ENCODE peak calls at places on chromosomes 4 and X, in seven cellular contexts. One of them, this sample, is unnamed.

GRCh38 chr4:910366-911091 is 21.6 kb downstream of the GAK start:
- DNase-seq in neural crest cell: no peak
- DNase-seq in memory B cell: no peak
- DNase-seq in activated T-helper 1 cell treated with Interleukin-2 at 50 U/mL for 16 hours: no peak
- DNase-seq in effector memory CD8-positive, alpha-beta T cell: no peak
- DNase-seq in MCF 10A: no peak
- DNase-seq in NCI-H1092: no peak
- DNase-seq in this sample: no peak

GRCh38 chr4:110815950-110816349 is 193.1 kb upstream of the PITX2 start:
- DNase-seq in neural crest cell: no peak
- DNase-seq in memory B cell: no peak
- DNase-seq in activated T-helper 1 cell treated with Interleukin-2 at 50 U/mL for 16 hours: no peak
- DNase-seq in MCF 10A: no peak
- DNase-seq in NCI-H1092: no peak
- DNase-seq in effector memory CD8-positive, alpha-beta T cell: no peak
- DNase-seq in this sample: no peak

GRCh38 chr4:76055005-76055404 is 19.1 kb upstream of the CXCL11 start:
- DNase-seq in neural crest cell: no peak
- DNase-seq in MCF 10A: no peak
- DNase-seq in effector memory CD8-positive, alpha-beta T cell: no peak
- DNase-seq in memory B cell: peak
- DNase-seq in NCI-H1092: no peak
- DNase-seq in activated T-helper 1 cell treated with Interleukin-2 at 50 U/mL for 16 hours: no peak
- DNase-seq in this sample: no peak

GRCh38 chr4:76882630-76883029 is 15.3 kb downstream of the SOWAHB start:
- DNase-seq in memory B cell: no peak
- DNase-seq in effector memory CD8-positive, alpha-beta T cell: no peak
- DNase-seq in MCF 10A: no peak
- DNase-seq in NCI-H1092: no peak
- DNase-seq in neural crest cell: no peak
- DNase-seq in activated T-helper 1 cell treated with Interleukin-2 at 50 U/mL for 16 hours: no peak
- DNase-seq in this sample: no peak

GRCh38 chr4:185541251-185541671 is 6.0 kb upstream of the PDLIM3 start:
- DNase-seq in neural crest cell: no peak
- DNase-seq in activated T-helper 1 cell treated with Interleukin-2 at 50 U/mL for 16 hours: no peak
- DNase-seq in effector memory CD8-positive, alpha-beta T cell: no peak
- DNase-seq in memory B cell: no peak
- DNase-seq in NCI-H1092: no peak
- DNase-seq in MCF 10A: no peak
- DNase-seq in this sample: no peak

GRCh38 chr4:15868065-15868464 is 70.5 kb downstream of the FGFBP1 start:
- DNase-seq in effector memory CD8-positive, alpha-beta T cell: no peak
- DNase-seq in NCI-H1092: no peak
- DNase-seq in neural crest cell: no peak
- DNase-seq in memory B cell: no peak
- DNase-seq in activated T-helper 1 cell treated with Interleukin-2 at 50 U/mL for 16 hours: no peak
- DNase-seq in MCF 10A: peak
- DNase-seq in this sample: no peak

GRCh38 chr4:74268643-74269042 is 39.6 kb upstream of the EPGN start:
- DNase-seq in effector memory CD8-positive, alpha-beta T cell: no peak
- DNase-seq in neural crest cell: no peak
- DNase-seq in NCI-H1092: no peak
- DNase-seq in MCF 10A: no peak
- DNase-seq in activated T-helper 1 cell treated with Interleukin-2 at 50 U/mL for 16 hours: no peak
- DNase-seq in memory B cell: no peak
- DNase-seq in this sample: no peak

GRCh38 chrX:119682019-119682989 is 10.7 kb downstream of the SEPTIN6 start:
- DNase-seq in activated T-helper 1 cell treated with Interleukin-2 at 50 U/mL for 16 hours: no peak
- DNase-seq in effector memory CD8-positive, alpha-beta T cell: no peak
- DNase-seq in MCF 10A: no peak
- DNase-seq in memory B cell: no peak
- DNase-seq in neural crest cell: no peak
- DNase-seq in NCI-H1092: no peak
- DNase-seq in this sample: no peak

GRCh38 chr4:142743071-142743825 is 102.9 kb downstream of the INPP4B start:
- DNase-seq in NCI-H1092: no peak
- DNase-seq in activated T-helper 1 cell treated with Interleukin-2 at 50 U/mL for 16 hours: no peak
- DNase-seq in effector memory CD8-positive, alpha-beta T cell: no peak
- DNase-seq in memory B cell: no peak
- DNase-seq in MCF 10A: peak
- DNase-seq in neural crest cell: no peak
- DNase-seq in this sample: no peak

GRCh38 chr4:54498661-54499111 is 159.1 kb upstream of the KIT start:
- DNase-seq in memory B cell: no peak
- DNase-seq in effector memory CD8-positive, alpha-beta T cell: no peak
- DNase-seq in activated T-helper 1 cell treated with Interleukin-2 at 50 U/mL for 16 hours: no peak
- DNase-seq in NCI-H1092: no peak
- DNase-seq in MCF 10A: peak
- DNase-seq in neural crest cell: no peak
- DNase-seq in this sample: peak

GRCh38 chr4:170089274-170089742 is 448 bp downstream of the AADAT start:
- DNase-seq in activated T-helper 1 cell treated with Interleukin-2 at 50 U/mL for 16 hours: no peak
- DNase-seq in neural crest cell: peak
- DNase-seq in memory B cell: no peak
- DNase-seq in effector memory CD8-positive, alpha-beta T cell: no peak
- DNase-seq in MCF 10A: peak
- DNase-seq in NCI-H1092: peak
- DNase-seq in this sample: peak

GRCh38 chr4:13159041-13159620 is 325.0 kb downstream of the RAB28 start:
- DNase-seq in neural crest cell: no peak
- DNase-seq in NCI-H1092: no peak
- DNase-seq in activated T-helper 1 cell treated with Interleukin-2 at 50 U/mL for 16 hours: no peak
- DNase-seq in MCF 10A: no peak
- DNase-seq in effector memory CD8-positive, alpha-beta T cell: no peak
- DNase-seq in memory B cell: no peak
- DNase-seq in this sample: peak

GRCh38 chrX:106897259-106897658 is 5.9 kb downstream of the RIPPLY1 start:
- DNase-seq in activated T-helper 1 cell treated with Interleukin-2 at 50 U/mL for 16 hours: no peak
- DNase-seq in MCF 10A: no peak
- DNase-seq in memory B cell: no peak
- DNase-seq in NCI-H1092: no peak
- DNase-seq in effector memory CD8-positive, alpha-beta T cell: no peak
- DNase-seq in neural crest cell: no peak
- DNase-seq in this sample: no peak

GRCh38 chr4:100299019-100299418 is 108.8 kb upstream of the DDIT4L start:
- DNase-seq in neural crest cell: no peak
- DNase-seq in MCF 10A: peak
- DNase-seq in memory B cell: no peak
- DNase-seq in NCI-H1092: no peak
- DNase-seq in effector memory CD8-positive, alpha-beta T cell: no peak
- DNase-seq in activated T-helper 1 cell treated with Interleukin-2 at 50 U/mL for 16 hours: no peak
- DNase-seq in this sample: no peak

GRCh38 chr4:113223001-113223400 is 173.5 kb downstream of the ANK2 start:
- DNase-seq in memory B cell: no peak
- DNase-seq in neural crest cell: no peak
- DNase-seq in activated T-helper 1 cell treated with Interleukin-2 at 50 U/mL for 16 hours: no peak
- DNase-seq in NCI-H1092: no peak
- DNase-seq in MCF 10A: no peak
- DNase-seq in effector memory CD8-positive, alpha-beta T cell: no peak
- DNase-seq in this sample: no peak

GRCh38 chr4:87073570-87074470 is 139.0 kb downstream of the AFF1 start:
- DNase-seq in effector memory CD8-positive, alpha-beta T cell: peak
- DNase-seq in memory B cell: peak
- DNase-seq in MCF 10A: no peak
- DNase-seq in activated T-helper 1 cell treated with Interleukin-2 at 50 U/mL for 16 hours: peak
- DNase-seq in neural crest cell: no peak
- DNase-seq in NCI-H1092: peak
- DNase-seq in this sample: no peak

This sample was measured in SW480.